ENCODE peak calls at places on chromosome 11, in four cellular contexts. S is stimulated activated CD4-positive, alpha-beta T cell treated with anti-CD3 and anti-CD28 coated beads, Interleukin-15, amount 100 ng/mL, for 1 hour; F is HEK293T; I is DMS53. D is an unnamed sample.

GRCh38 chr11:13668957-13669521 is 571 bp downstream of the FAR1 start:
- DNase-seq in S (peak; percentile 28), F (peak; percentile 27), I (peak; percentile 70), D (peak; percentile 70)

GRCh38 chr11:29087404-29087803 is 929.4 kb downstream of the KCNA4 start:
- DNase-seq in S (no peak), F (no peak), I (no peak), D (no peak)

GRCh38 chr11:64239662-64240466 is 1.0 kb upstream of the FKBP2 start:
- DNase-seq in S (no peak), F (no peak), I (peak; percentile 96), D (no peak)

GRCh38 chr11:2311456-2312201 is 9.8 kb downstream of the TSPAN32 start:
- DNase-seq in S (no peak), F (no peak), I (no peak), D (no peak)

GRCh38 chr11:75797796-75798195 is 17.2 kb upstream of the UVRAG start:
- DNase-seq in S (no peak), F (no peak), I (no peak), D (peak; percentile 73)

GRCh38 chr11:64121637-64122410 is 44.1 kb downstream of the MACROD1 start:
- DNase-seq in S (no peak), F (no peak), I (no peak), D (no peak)

GRCh38 chr11:78883506-78883905 is 308.8 kb upstream of the NARS2 start:
- DNase-seq in S (no peak), F (no peak), I (no peak), D (no peak)

GRCh38 chr11:130813196-130813595 is 103.1 kb downstream of the SNX19 start:
- DNase-seq in S (no peak), F (no peak), I (no peak), D (no peak)

GRCh38 chr11:58914821-58915543 is 24.3 kb upstream of the GLYATL1 start:
- DNase-seq in S (no peak), F (no peak), I (no peak), D (no peak)

GRCh38 chr11:60125962-60126585 is 37.6 kb downstream of the MS4A2 start:
- DNase-seq in S (no peak), F (no peak), I (no peak), D (no peak)

GRCh38 chr11:117509543-117509942 is 181.9 kb downstream of the CEP164 start:
- DNase-seq in S (no peak), F (no peak), I (peak; percentile 27), D (no peak)

GRCh38 chr11:61551630-61552029 is 29.2 kb downstream of the SYT7 start:
- DNase-seq in S (no peak), F (no peak), I (no peak), D (no peak)

GRCh38 chr11:76553554-76554476 is 109.0 kb downstream of the EMSY start:
- DNase-seq in S (no peak), F (no peak), I (no peak), D (no peak)

GRCh38 chr11:120612363-120613263 is 101.1 kb downstream of the GRIK4 start:
- DNase-seq in S (no peak), F (no peak), I (peak; percentile 14), D (peak; percentile 65)

GRCh38 chr11:14907411-14908213 is 15.6 kb upstream of the CYP2R1 start:
- DNase-seq in S (peak; percentile 79), F (peak; percentile 49), I (peak; percentile 89), D (peak; percentile 87)

GRCh38 chr11:102395720-102396358 is 48.8 kb downstream of the BIRC2 start:
- DNase-seq in S (no peak), F (no peak), I (no peak), D (no peak)

GRCh38 chr11:19519912-19520641 is 192.6 kb upstream of the NAV2 start:
- DNase-seq in S (no peak), F (peak; percentile 68), I (no peak), D (no peak)

GRCh38 chr11:10325398-10326079 is 20.7 kb downstream of the ADM start:
- DNase-seq in S (no peak), F (no peak), I (no peak), D (no peak)

GRCh38 chr11:100687630-100688395 is 725 bp downstream of the ARHGAP42 start:
- DNase-seq in S (no peak), F (peak; percentile 71), I (peak; percentile 81), D (peak; percentile 87)

D was measured in islet precursor cell.